ENCODE peak calls at places on chromosomes 3 and 15, in nine cellular contexts. J is stimulated activated CD8-positive, alpha-beta memory T cell treated with anti-CD3 and anti-CD28 coated beads, Interleukin-15, amount 100 ng/mL, for 24 hours; D is C1 segment of cervical spinal cord; G is activated naive CD4-positive, alpha-beta T cell; C is myocyte; V is BE2C; R is effector CD4-positive, alpha-beta T cell; Q is ELR; K is stimulated activated CD4-positive, alpha-beta T cell treated with anti-CD3 and anti-CD28 coated beads, Interleukin-12 subunit alpha, Interleukin-12 subunit beta, amount 100 ng/mL, for 48 hours. E is an unnamed sample.

GRCh38 chr3:112302061-112302830 is 8.2 kb upstream of the SLC9C1 start:
- DNase-seq in J (no peak), D (no peak), G (no peak), C (no peak), V (peak), R (no peak), Q (no peak), K (no peak), E (no peak)

GRCh38 chr15:66872394-66872793 is 170.4 kb downstream of the SMAD6 start:
- DNase-seq in J (no peak), D (no peak), G (no peak), C (no peak), V (no peak), R (no peak), Q (no peak), K (no peak), E (no peak)

GRCh38 chr15:82133251-82133650 is 87.4 kb upstream of the MEX3B start:
- DNase-seq in J (no peak), D (no peak), G (no peak), C (no peak), V (no peak), R (no peak), Q (peak), K (no peak), E (no peak)

GRCh38 chr15:70788114-70789049 is 25.0 kb upstream of the UACA start:
- DNase-seq in J (no peak), D (no peak), G (no peak), C (no peak), V (no peak), R (no peak), Q (peak), K (no peak), E (peak)

GRCh38 chr15:74723754-74724334 is 1.5 kb downstream of the CYP1A1 start:
- DNase-seq in J (no peak), D (no peak), G (no peak), C (peak), V (no peak), R (no peak), Q (peak), K (no peak), E (peak)

GRCh38 chr15:61186905-61187865 is 41.9 kb downstream of the RORA start:
- DNase-seq in J (no peak), D (no peak), G (no peak), C (no peak), V (peak), R (no peak), Q (no peak), K (no peak), E (no peak)

GRCh38 chr3:44893097-44893496 is 18.7 kb downstream of the TGM4 start:
- DNase-seq in J (no peak), D (no peak), G (no peak), C (peak), V (no peak), R (no peak), Q (peak), K (no peak), E (peak)

GRCh38 chr3:8318002-8318649 is 183.5 kb upstream of the LMCD1 start:
- DNase-seq in J (no peak), D (no peak), G (no peak), C (no peak), V (no peak), R (no peak), Q (peak), K (no peak), E (no peak)

GRCh38 chr3:30227571-30228301 is 378.7 kb upstream of the TGFBR2 start:
- DNase-seq in J (no peak), D (no peak), G (no peak), C (peak), V (no peak), R (no peak), Q (peak), K (no peak), E (no peak)

GRCh38 chr3:95923496-95924210 is 890.7 kb upstream of the EPHA6 start:
- DNase-seq in J (no peak), D (no peak), G (no peak), C (peak), V (peak), R (no peak), Q (peak), K (peak), E (peak)

GRCh38 chr3:147298511-147298982 is 107.8 kb downstream of the ZIC4 start:
- DNase-seq in J (no peak), D (no peak), G (no peak), C (peak), V (no peak), R (no peak), Q (peak), K (no peak), E (peak)

GRCh38 chr3:193207290-193207689 is 33.7 kb upstream of the PLAAT1 start:
- DNase-seq in J (no peak), D (no peak), G (no peak), C (no peak), V (no peak), R (no peak), Q (peak), K (no peak), E (no peak)

GRCh38 chr15:41917767-41918430 is 24.0 kb upstream of the SPTBN5 start:
- DNase-seq in J (no peak), D (no peak), G (no peak), C (no peak), V (peak), R (no peak), Q (peak), K (no peak), E (peak)

GRCh38 chr15:25465835-25466234 is 27.0 kb upstream of the UBE3A start:
- DNase-seq in J (no peak), D (no peak), G (no peak), C (no peak), V (no peak), R (no peak), Q (no peak), K (no peak), E (no peak)

GRCh38 chr3:79815478-79815877 is 47.7 kb upstream of the ROBO1 start:
- DNase-seq in J (no peak), D (no peak), G (no peak), C (no peak), V (no peak), R (no peak), Q (no peak), K (no peak), E (no peak)

GRCh38 chr15:55872471-55872870 is 120.9 kb downstream of the NEDD4 start:
- DNase-seq in J (no peak), D (no peak), G (no peak), C (no peak), V (no peak), R (no peak), Q (no peak), K (no peak), E (no peak)

GRCh38 chr3:194806991-194807685 is 121.5 kb downstream of the FAM43A start:
- DNase-seq in J (no peak), D (no peak), G (no peak), C (no peak), V (no peak), R (no peak), Q (peak), K (no peak), E (no peak)

GRCh38 chr15:69958494-69959134 is 139.1 kb downstream of the TLE3 start:
- DNase-seq in J (no peak), D (no peak), G (no peak), C (no peak), V (no peak), R (no peak), Q (peak), K (no peak), E (no peak)

GRCh38 chr3:16455946-16456345 is 57.6 kb downstream of the RFTN1 start:
- DNase-seq in J (no peak), D (no peak), G (no peak), C (no peak), V (no peak), R (no peak), Q (no peak), K (no peak), E (no peak)

GRCh38 chr3:6861989-6862879 is 1.3 kb downstream of the GRM7 start:
- DNase-seq in J (no peak), D (no peak), G (no peak), C (no peak), V (no peak), R (no peak), Q (no peak), K (no peak), E (peak)

E was measured in osteoblast.